ENCODE peak calls at places on chromosomes 13 and 19, in eight cellular contexts. S is dermis microvascular lymphatic vessel endothelial cell; D is NCI-H1694 treated with DMSO at 0.1 percent for 48 hours; T is tibial artery; Z is WTC11; O is Caco-2; E is CD4-positive, alpha-beta T cell; R is endothelial cell of umbilical vein. Q is an unnamed sample.

GRCh38 chr19:2609389-2610116 is 92.9 kb downstream of the GNG7 start:
- DNase-seq in R (no peak), Z (no peak), T (peak), D (no peak), E (no peak), S (no peak), O (no peak), Q (no peak)

GRCh38 chr13:31320946-31321345 is 121.2 kb downstream of the B3GLCT start:
- DNase-seq in O (no peak), D (no peak), S (no peak), R (no peak), T (no peak), E (no peak), Z (no peak), Q (no peak)

GRCh38 chr19:50333737-50334617 is 4.8 kb upstream of the KCNC3 start:
- DNase-seq in S (peak), E (peak), R (no peak), O (peak), D (no peak), Z (peak), T (peak), Q (peak)

GRCh38 chr13:71634605-71635443 is 232.2 kb downstream of the DACH1 start:
- DNase-seq in E (no peak), T (no peak), R (no peak), O (no peak), S (no peak), Z (no peak), D (no peak), Q (no peak)

GRCh38 chr13:90445179-90445578 is 902.3 kb upstream of the MIR17HG start:
- DNase-seq in R (peak), Z (no peak), D (no peak), O (peak), E (no peak), T (no peak), S (no peak), Q (no peak)

GRCh38 chr13:48160879-48161278 is 66.0 kb upstream of the MED4 start:
- DNase-seq in T (peak), O (no peak), Z (no peak), D (peak), E (no peak), S (peak), R (peak), Q (no peak)

GRCh38 chr19:35539314-35539713 is 6.1 kb downstream of the GAPDHS start:
- DNase-seq in O (no peak), D (no peak), S (no peak), Z (no peak), E (no peak), T (no peak), R (no peak), Q (no peak)

GRCh38 chr19:54316746-54317107 is 3.8 kb upstream of the LILRA5 start:
- DNase-seq in Z (peak), S (no peak), D (no peak), O (no peak), E (no peak), T (no peak), R (no peak), Q (no peak)